ENCODE peak calls at places on chromosomes 4 and X, in five cellular contexts. H, D, M, C and P are unnamed samples.

GRCh38 chr4:94126669-94127068 is 81.0 kb upstream of the SMARCAD1 start:
- DNase-seq in H (no peak), C (no peak), M (no peak), D (no peak), P (no peak)

GRCh38 chr4:107719211-107719926 is 665 bp downstream of the PAPSS1 start:
- DNase-seq in D (peak; percentile 11), C (peak; percentile 72), H (peak; percentile 9), M (peak; percentile 13), P (no peak)

GRCh38 chr4:38610844-38611550 is 53.0 kb upstream of the KLF3 start:
- DNase-seq in C (no peak), D (no peak), M (no peak), H (no peak), P (no peak)

GRCh38 chr4:186701273-186701672 is 22.4 kb downstream of the FAT1 start:
- DNase-seq in D (no peak), C (peak; percentile 84), M (no peak), H (no peak), P (no peak)

GRCh38 chrX:1751781-1752180 is 136.9 kb downstream of the ASMT start:
- DNase-seq in D (no peak), H (no peak), C (no peak), M (no peak), P (no peak)

GRCh38 chr4:120921456-120922389 is 803 bp downstream of the PRDM5 start:
- DNase-seq in C (peak; percentile 53), D (no peak), M (no peak), H (peak; percentile 27), P (peak; percentile 10)

GRCh38 chr4:76748649-76749048 is 149.3 kb downstream of the SOWAHB start:
- DNase-seq in C (no peak), M (peak; percentile 57), D (peak; percentile 51), H (peak; percentile 36), P (no peak)

GRCh38 chr4:168564024-168564423 is 67.2 kb downstream of the PALLD start:
- DNase-seq in M (no peak), H (no peak), C (no peak), D (no peak), P (no peak)

GRCh38 chr4:108714880-108715279 is 48.0 kb downstream of the ETNPPL start:
- DNase-seq in C (no peak), H (no peak), M (no peak), D (no peak), P (no peak)

GRCh38 chr4:47032405-47033106 is 1.2 kb downstream of the GABRB1 start:
- DNase-seq in C (peak; percentile 90), H (peak; percentile 56), D (peak; percentile 79), M (peak; percentile 62), P (no peak)

GRCh38 chr4:7073526-7074390 is 5.9 kb upstream of the GRPEL1 start:
- DNase-seq in D (peak; percentile 61), C (peak; percentile 69), H (peak; percentile 62), M (peak; percentile 66), P (no peak)

GRCh38 chr4:45442466-45442865 is 681.4 kb downstream of the GABRG1 start:
- DNase-seq in C (no peak), M (no peak), D (no peak), H (no peak), P (no peak)

GRCh38 chr4:149885896-149886295 is 70.3 kb upstream of the IQCM start:
- DNase-seq in D (no peak), C (no peak), M (no peak), H (peak; percentile 40), P (peak; percentile 50)

GRCh38 chr4:8641256-8641655 is 48.7 kb downstream of the CPZ start:
- DNase-seq in H (no peak), C (no peak), M (no peak), D (no peak), P (no peak)

GRCh38 chrX:19554786-19555185 is 39.5 kb upstream of the MAP3K15 start:
- DNase-seq in D (no peak), C (no peak), H (peak; percentile 70), M (no peak), P (peak; percentile 64)

GRCh38 chr4:5753766-5754528 is 42.9 kb downstream of the EVC start:
- DNase-seq in H (peak; percentile 94), M (no peak), C (no peak), D (no peak), P (peak; percentile 90)

GRCh38 chr4:73864365-73864764 is 4.8 kb upstream of the CXCL1 start:
- DNase-seq in C (peak; percentile 55), M (peak; percentile 26), D (peak; percentile 20), H (no peak), P (no peak)